ENCODE peak calls at places on chromosomes 1 and 21, in seven cellular contexts. Y, R, B, E, X, N and I are unnamed samples.

GRCh38 chr1:20281801-20282200 is 8.9 kb upstream of the VWA5B1 start:
- DNase-seq in Y (no peak), R (no peak), B (peak), E (peak), X (no peak), N (no peak), I (no peak)

GRCh38 chr1:17485280-17485679 is 45.8 kb upstream of the RCC2 start:
- DNase-seq in Y (no peak), R (no peak), B (no peak), E (peak), X (no peak), N (peak), I (no peak)

GRCh38 chr1:169546087-169546995 is 39.9 kb downstream of the F5 start:
- DNase-seq in Y (peak), R (peak), B (peak), E (peak), X (peak), N (peak), I (peak)

GRCh38 chr1:98741164-98741563 is 79.6 kb downstream of the SNX7 start:
- DNase-seq in Y (no peak), R (no peak), B (no peak), E (no peak), X (no peak), N (no peak), I (no peak)

GRCh38 chr1:247409869-247410544 is 6.0 kb upstream of the NLRP3 start:
- DNase-seq in Y (no peak), R (no peak), B (no peak), E (no peak), X (no peak), N (no peak), I (no peak)

GRCh38 chr1:170935231-170935630 is at the start of gene MROH9:
- DNase-seq in Y (no peak), R (no peak), B (no peak), E (no peak), X (no peak), N (no peak), I (no peak)

GRCh38 chr1:112985123-112985522 is 29.1 kb upstream of the SLC16A1 start:
- DNase-seq in Y (no peak), R (no peak), B (no peak), E (no peak), X (no peak), N (no peak), I (no peak)

GRCh38 chr1:228308628-228309547 is 97.7 kb downstream of the TRIM11 start:
- DNase-seq in Y (no peak), R (no peak), B (no peak), E (no peak), X (no peak), N (no peak), I (no peak)

GRCh38 chr1:6805004-6805416 is 19.8 kb downstream of the CAMTA1 start:
- DNase-seq in Y (no peak), R (no peak), B (no peak), E (no peak), X (no peak), N (no peak), I (no peak)

GRCh38 chr1:83692524-83693336 is 306.2 kb downstream of the TTLL7 start:
- DNase-seq in Y (peak), R (peak), B (peak), E (peak), X (no peak), N (peak), I (no peak)

GRCh38 chr1:12034381-12034801 is 15.1 kb downstream of the MIIP start:
- DNase-seq in Y (no peak), R (peak), B (no peak), E (no peak), X (no peak), N (peak), I (no peak)

GRCh38 chr1:112058815-112059450 is 69.5 kb upstream of the KCND3 start:
- DNase-seq in Y (no peak), R (no peak), B (no peak), E (no peak), X (no peak), N (no peak), I (no peak)

GRCh38 chr1:87115317-87115885 is 201.0 kb downstream of the HS2ST1 start:
- DNase-seq in Y (no peak), R (no peak), B (no peak), E (peak), X (no peak), N (peak), I (peak)

GRCh38 chr1:84621553-84621952 is 47.3 kb upstream of the CTBS start:
- DNase-seq in Y (no peak), R (no peak), B (no peak), E (no peak), X (no peak), N (no peak), I (no peak)

GRCh38 chr21:25342811-25343210 is 264.5 kb downstream of the MRPL39 start:
- DNase-seq in Y (no peak), R (no peak), B (no peak), E (no peak), X (no peak), N (peak), I (no peak)

GRCh38 chr1:181324797-181325616 is 158.3 kb upstream of the CACNA1E start:
- DNase-seq in Y (no peak), R (no peak), B (no peak), E (peak), X (peak), N (no peak), I (no peak)

GRCh38 chr1:89659322-89660061 is 26.6 kb downstream of the LRRC8C start:
- DNase-seq in Y (no peak), R (no peak), B (no peak), E (no peak), X (no peak), N (no peak), I (no peak)

GRCh38 chr21:32717851-32718316 is 9.9 kb downstream of the SYNJ1 start:
- DNase-seq in Y (no peak), R (no peak), B (no peak), E (no peak), X (no peak), N (no peak), I (no peak)

GRCh38 chr1:226574591-226575435 is 26.2 kb downstream of the STUM start:
- DNase-seq in Y (no peak), R (no peak), B (no peak), E (no peak), X (no peak), N (no peak), I (no peak)

GRCh38 chr1:117825414-117825813 is 104.0 kb downstream of the GDAP2 start:
- DNase-seq in Y (no peak), R (no peak), B (no peak), E (no peak), X (no peak), N (no peak), I (no peak)

GRCh38 chr1:58755468-58755872 is 28.4 kb downstream of the JUN start:
- DNase-seq in Y (no peak), R (peak), B (peak), E (peak), X (peak), N (peak), I (peak)